ENCODE peak calls at places on chromosomes 13 and 19, in six cellular contexts. L, C, K, D, F and W are unnamed samples.
A peak's percentile ranks its signal among the peaks of the same experiment; 100 is the strongest.

GRCh38 chr19:36142046-36142445 is 2.2 kb downstream of the CAPNS1 start:
- DNase-seq in L (no peak), C (no peak), K (no peak), D (no peak), F (no peak), W (no peak)

GRCh38 chr13:72379581-72379980 is 347.8 kb downstream of the MZT1 start:
- DNase-seq in L (no peak), C (no peak), K (no peak), D (no peak), F (no peak), W (no peak)

GRCh38 chr13:50974268-50974667 is 64.7 kb downstream of the RNASEH2B start:
- DNase-seq in L (no peak), C (no peak), K (no peak), D (no peak), F (no peak), W (no peak)

GRCh38 chr19:54572696-54573311 is 786 bp upstream of the LILRA2 start:
- DNase-seq in L (no peak), C (no peak), K (no peak), D (peak; percentile 76), F (no peak), W (no peak)

GRCh38 chr19:40592170-40592569 is 9.0 kb upstream of the LTBP4 start:
- DNase-seq in L (no peak), C (peak; percentile 76), K (no peak), D (no peak), F (peak; percentile 44), W (no peak)

GRCh38 chr13:76647550-76647949 is 238.7 kb downstream of the KCTD12 start:
- DNase-seq in L (no peak), C (peak; percentile 16), K (no peak), D (no peak), F (no peak), W (no peak)

GRCh38 chr13:107843281-107843680 is 372.1 kb downstream of the LIG4 start:
- DNase-seq in L (no peak), C (no peak), K (no peak), D (no peak), F (no peak), W (no peak)

GRCh38 chr19:35178701-35179100 is 24.2 kb downstream of the FXYD5 start:
- DNase-seq in L (no peak), C (no peak), K (no peak), D (no peak), F (no peak), W (no peak)

DNA sequence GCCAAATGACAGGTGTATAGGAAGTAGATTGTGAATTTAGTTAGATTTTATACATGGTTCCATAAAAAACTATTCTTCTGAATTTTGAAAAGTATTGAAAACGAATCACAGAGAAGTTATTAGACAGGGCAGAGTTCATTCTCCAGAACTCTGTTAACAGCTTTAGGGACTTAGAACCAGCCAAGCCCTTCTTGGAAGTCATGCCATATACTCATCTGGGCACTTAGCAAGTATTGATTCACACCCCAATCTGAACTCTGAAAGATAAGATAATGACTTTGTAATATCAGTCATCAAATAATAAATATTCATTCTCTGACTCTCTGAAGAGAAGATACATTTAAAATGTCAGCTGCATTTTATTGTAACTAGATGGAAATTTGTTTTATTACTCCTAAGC is 43.9 kb upstream of the ITM2B start:
- DNase-seq in L (no peak), C (no peak), K (no peak), D (no peak), F (no peak), W (no peak)
- H3K4me1 ChIP-seq in L (no peaks in the 10 kb centered on the region), C (no peaks in the 10 kb centered on the region), K (peaks cover 4% of the 10 kb centered on the region), D (no peaks in the 10 kb centered on the region), F (no peaks in the 10 kb centered on the region), W (no peaks in the 10 kb centered on the region)

DNA sequence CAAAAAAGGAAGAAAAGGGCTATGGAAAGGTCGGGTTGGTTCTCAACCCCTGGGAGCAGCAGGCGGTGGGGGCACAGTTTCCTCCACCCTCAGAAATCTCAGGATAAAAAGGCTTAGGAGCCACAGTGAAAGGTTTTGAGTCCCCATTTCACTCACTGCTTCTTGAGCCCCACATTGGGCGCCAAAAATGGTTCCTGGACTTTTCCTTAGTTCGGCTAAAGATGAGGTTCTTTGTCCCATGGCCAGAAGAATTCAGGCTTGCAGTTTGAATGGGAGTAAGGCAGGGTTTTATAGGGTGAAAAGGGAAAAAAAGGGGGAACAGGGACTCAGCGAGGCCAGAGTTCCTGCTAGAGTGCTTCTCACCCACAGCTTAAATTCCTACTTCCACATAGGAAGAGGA is 179.5 kb downstream of the GGACT start:
- DNase-seq in L (no peak), C (peak; percentile 8), K (no peak), D (no peak), F (peak; percentile 8), W (no peak)
- H3K9me3 ChIP-seq in L (no peaks in the 10 kb centered on the region), C (peaks cover 30% of the 10 kb centered on the region), K (peaks cover 31% of the 10 kb centered on the region), D (peaks cover 53% of the 10 kb centered on the region), F (peaks cover 22% of the 10 kb centered on the region), W (peaks cover 53% of the 10 kb centered on the region)

DNA sequence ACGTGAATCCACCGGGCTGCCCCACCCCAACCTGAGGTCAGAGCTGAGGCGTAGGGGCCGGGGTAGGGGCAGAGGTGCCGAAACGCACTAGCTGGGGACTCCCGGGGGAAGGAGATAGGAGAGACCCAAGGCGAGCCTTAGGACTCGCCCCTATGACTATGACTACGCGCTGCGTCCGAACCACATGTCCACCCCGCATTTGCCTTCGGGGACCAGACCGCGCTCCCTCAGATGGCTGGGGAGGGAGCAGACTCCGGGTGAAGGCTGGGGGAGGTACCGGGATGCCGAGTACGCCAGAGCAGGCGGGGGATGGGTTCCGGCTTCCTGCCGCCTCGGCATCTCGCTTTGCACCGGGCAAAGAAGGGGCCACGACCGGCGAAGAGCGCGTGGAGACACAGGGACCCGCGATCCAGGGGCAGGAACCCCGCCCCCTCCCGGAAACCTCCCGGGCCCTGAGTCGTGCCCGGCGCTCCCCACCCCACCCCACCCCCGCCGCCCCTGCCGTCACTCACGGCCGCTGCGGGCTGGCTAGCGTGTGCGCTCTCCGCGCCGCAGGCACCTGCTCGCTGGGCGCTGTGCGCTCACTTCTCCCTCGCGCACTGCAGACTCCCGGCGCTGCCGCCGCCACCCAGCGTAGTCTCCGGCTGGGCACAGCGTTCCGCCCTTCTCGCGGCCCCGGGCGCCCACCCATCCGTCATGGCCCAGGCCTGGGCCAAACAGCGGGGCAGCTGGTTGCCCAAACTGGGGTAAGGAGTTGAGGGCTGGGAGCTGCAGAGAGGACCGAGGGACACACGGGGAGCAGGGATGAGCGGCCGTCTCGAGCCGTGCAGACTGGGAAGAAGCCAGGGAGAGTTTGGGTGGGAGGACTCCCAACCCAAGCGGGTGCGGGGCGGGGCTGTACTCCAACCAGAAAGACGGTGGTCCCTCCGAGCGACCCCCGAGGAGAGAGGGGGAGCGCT is 603 bp upstream of the VSTM2B start:
- DNase-seq in L (no peak), C (no peak), K (peak; percentile 80), D (peak; percentile 28), F (peak; percentile 66), W (no peak)
- H3K4me1 ChIP-seq in L (no peaks in the 10 kb centered on the region), C (no peaks in the 10 kb centered on the region), K (peaks cover 52% of the 10 kb centered on the region), D (peaks cover 18% of the 10 kb centered on the region), F (peaks cover 23% of the 10 kb centered on the region), W (peaks cover 6% of the 10 kb centered on the region)

GRCh38 chr19:57947088-57947418 is 453 bp downstream of the ZNF256 start:
- DNase-seq in L (no peak), C (no peak), K (no peak), D (no peak), F (no peak), W (no peak)
- H3K9me3 ChIP-seq in L (no peaks in the 10 kb centered on the region), C (peaks cover 38% of the 10 kb centered on the region), K (peaks cover 20% of the 10 kb centered on the region), D (peaks cover 30% of the 10 kb centered on the region), F (no peaks in the 10 kb centered on the region), W (peaks cover 57% of the 10 kb centered on the region)

GRCh38 chr19:6274756-6275155 is 5.0 kb downstream of the MLLT1 start:
- DNase-seq in L (no peak), C (no peak), K (peak; percentile 65), D (no peak), F (no peak), W (no peak)
- H3K4me1 ChIP-seq in L (peaks cover 37% of the 10 kb centered on the region), C (peaks cover 66% of the 10 kb centered on the region), K (peaks cover 95% of the 10 kb centered on the region), D (peaks cover 92% of the 10 kb centered on the region), F (peaks cover 50% of the 10 kb centered on the region), W (peaks cover 71% of the 10 kb centered on the region)

GRCh38 chr13:62142048-62142447 is 726.4 kb upstream of the PCDH20 start:
- DNase-seq in L (no peak), C (no peak), K (no peak), D (no peak), F (no peak), W (no peak)

GRCh38 chr13:62137629-62138405 is 722.2 kb upstream of the PCDH20 start:
- DNase-seq in L (no peak), C (no peak), K (no peak), D (no peak), F (no peak), W (no peak)

DNA sequence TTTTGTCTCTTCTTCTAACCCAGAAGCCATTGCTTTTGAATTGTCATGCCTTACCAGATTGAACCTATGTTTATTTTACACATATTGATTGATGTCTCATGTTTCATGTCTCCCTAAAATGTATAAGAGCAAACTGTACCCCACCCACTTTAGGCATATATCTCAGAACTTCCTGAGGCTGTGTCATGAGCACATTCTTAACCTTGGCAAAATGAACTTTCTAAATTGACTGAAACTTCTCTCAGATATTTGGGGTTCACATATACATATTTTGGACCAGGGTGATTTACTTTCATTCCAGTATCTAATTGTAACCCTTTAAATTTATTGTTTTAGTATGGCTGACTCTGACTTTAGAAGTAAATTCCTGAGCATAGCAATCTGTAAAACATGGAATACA is 723.9 kb upstream of the PCDH20 start:
- DNase-seq in L (no peak), C (no peak), K (no peak), D (no peak), F (no peak), W (no peak)
- H3K9me3 ChIP-seq in L (no peaks in the 10 kb centered on the region), C (peaks cover 7% of the 10 kb centered on the region), K (no peaks in the 10 kb centered on the region), D (no peaks in the 10 kb centered on the region), F (no peaks in the 10 kb centered on the region), W (no peaks in the 10 kb centered on the region)